ENCODE peak calls at places on chromosomes 1 and 21, in seven cellular contexts. K is AG09309; A is stimulated activated CD4-positive, alpha-beta T cell treated with anti-CD3 and anti-CD28 coated beads, Interleukin-4, amount 100 ng/mL, for 48 hours; X is MCF 10A; Q is skeletal muscle cell; L is central memory CD8-positive, alpha-beta T cell; I is naive thymus-derived CD8-positive, alpha-beta T cell. C is an unnamed sample.

GRCh38 chr1:23370270-23370743 is 671 bp upstream of the ZNF436 start:
- DNase-seq in K (no peak), L (no peak), A (no peak), X (no peak), I (no peak), Q (no peak), C (peak)

GRCh38 chr1:100036718-100037664 is 67.2 kb downstream of the SLC35A3 start:
- DNase-seq in L (no peak), A (no peak), K (no peak), X (peak), I (no peak), Q (peak), C (no peak)

GRCh38 chr1:248288385-248288784 is 10.6 kb upstream of the OR2T33 start:
- DNase-seq in L (no peak), Q (no peak), K (no peak), X (no peak), A (no peak), I (no peak), C (no peak)

GRCh38 chr1:217892750-217893149 is 261.6 kb downstream of the SPATA17 start:
- DNase-seq in A (no peak), I (no peak), K (no peak), L (no peak), X (peak), Q (no peak), C (no peak)

GRCh38 chr1:160575112-160575664 is 4.1 kb downstream of the CD84 start:
- DNase-seq in I (no peak), Q (no peak), X (no peak), A (no peak), K (no peak), L (no peak), C (no peak)

GRCh38 chr1:227845115-227845389 is 29.6 kb downstream of the PRSS38 start:
- DNase-seq in X (no peak), L (no peak), Q (no peak), I (no peak), K (no peak), A (no peak), C (no peak)

GRCh38 chr1:243819438-243819839 is 30.6 kb downstream of the AKT3 start:
- DNase-seq in I (no peak), Q (no peak), A (no peak), K (no peak), X (no peak), L (no peak), C (no peak)

GRCh38 chr1:117710710-117711109 is 104.9 kb downstream of the TENT5C start:
- DNase-seq in K (no peak), A (no peak), X (peak), Q (no peak), I (no peak), L (no peak), C (no peak)

GRCh38 chr1:18179009-18179408 is 71.4 kb downstream of the IGSF21 start:
- DNase-seq in A (no peak), K (no peak), Q (no peak), I (no peak), X (no peak), L (no peak), C (no peak)

GRCh38 chr1:196380311-196380710 is 227.9 kb downstream of the KCNT2 start:
- DNase-seq in A (no peak), L (no peak), Q (no peak), I (no peak), K (no peak), X (no peak), C (no peak)

GRCh38 chr1:170520601-170521000 is 11.4 kb upstream of the GORAB start:
- DNase-seq in K (no peak), Q (peak), I (no peak), X (no peak), A (no peak), L (no peak), C (no peak)

GRCh38 chr1:207711285-207711684 is 40.6 kb upstream of the CD46 start:
- DNase-seq in Q (no peak), L (no peak), A (no peak), I (no peak), X (peak), K (no peak), C (no peak)

GRCh38 chr21:29321217-29321616 is 22.5 kb downstream of the BACH1 start:
- DNase-seq in L (no peak), Q (no peak), X (no peak), A (no peak), K (no peak), I (no peak), C (no peak)